ENCODE peak calls at places on chromosomes 12 and 14, in six cellular contexts. J is stimulated activated CD8-positive, alpha-beta memory T cell treated with anti-CD3 and anti-CD28 coated beads, Interleukin-12 subunit alpha, Interleukin-12 subunit beta, amount 100 ng/mL, for 4 hours; B is dermis blood vessel endothelial cell; X is NCI-H460; E is upper lobe of right lung; W is H54. F is an unnamed sample.

GRCh38 chr12:132161796-132162507 is 17.7 kb downstream of the NOC4L start:
- DNase-seq in W (no peak), E (peak), X (no peak), B (no peak), J (no peak), F (no peak)

GRCh38 chr14:21723431-21724045 is 49.9 kb upstream of the OR4E1 start:
- DNase-seq in X (peak), B (peak), J (no peak), E (no peak), W (peak), F (no peak)

GRCh38 chr12:92570056-92570753 is 132.6 kb upstream of the PLEKHG7 start:
- DNase-seq in E (no peak), J (no peak), B (peak), W (peak), X (peak), F (peak)

GRCh38 chr14:103444837-103445524 is 59.8 kb downstream of the MARK3 start:
- DNase-seq in J (no peak), W (no peak), E (no peak), B (peak), X (no peak), F (no peak)

GRCh38 chr14:42222924-42223471 is 616.3 kb downstream of the LRFN5 start:
- DNase-seq in W (no peak), J (no peak), X (no peak), E (no peak), B (no peak), F (peak)

GRCh38 chr12:90499793-90500192 is 455.2 kb downstream of the CCER1 start:
- DNase-seq in E (no peak), J (no peak), X (no peak), B (no peak), W (no peak), F (no peak)

GRCh38 chr12:27555928-27556778 is 32.1 kb downstream of the PPFIBP1 start:
- DNase-seq in W (no peak), B (peak), X (no peak), J (no peak), E (no peak), F (no peak)

GRCh38 chr12:70007687-70008086 is 182.7 kb downstream of the MYRFL start:
- DNase-seq in E (no peak), B (no peak), W (no peak), J (no peak), X (no peak), F (no peak)

GRCh38 chr12:32834122-32834521 is 62.5 kb downstream of the PKP2 start:
- DNase-seq in W (no peak), J (no peak), B (no peak), X (no peak), E (no peak), F (no peak)

GRCh38 chr14:68211886-68212285 is 392.3 kb downstream of the RAD51B start:
- DNase-seq in J (no peak), E (no peak), W (no peak), X (no peak), B (no peak), F (no peak)

GRCh38 chr12:6915023-6915788 is 826 bp downstream of the ENO2 start:
- DNase-seq in E (no peak), X (no peak), B (no peak), W (no peak), J (no peak), F (no peak)

GRCh38 chr14:61140872-61141271 is 140.3 kb downstream of the TMEM30B start:
- DNase-seq in E (no peak), X (no peak), W (no peak), B (no peak), J (no peak), F (no peak)

GRCh38 chr14:74932401-74932901 is 9.4 kb upstream of the RPS6KL1 start:
- DNase-seq in E (no peak), X (no peak), B (peak), J (no peak), W (no peak), F (no peak)

GRCh38 chr12:118781692-118782091 is 199.6 kb upstream of the SRRM4 start:
- DNase-seq in B (no peak), W (no peak), J (no peak), X (no peak), E (no peak), F (no peak)

GRCh38 chr14:77041837-77042557 is 13.5 kb upstream of the IRF2BPL start:
- DNase-seq in J (no peak), W (no peak), X (no peak), E (no peak), B (peak), F (no peak)

GRCh38 chr14:23562822-23563472 is 4.6 kb downstream of the AP1G2 start:
- DNase-seq in B (peak), J (no peak), X (no peak), W (no peak), E (no peak), F (no peak)

GRCh38 chr12:132393245-132393795 is 63.9 kb upstream of the GALNT9 start:
- DNase-seq in J (no peak), B (no peak), X (peak), W (peak), E (peak), F (no peak)

GRCh38 chr14:73452341-73453191 is 5.8 kb downstream of the NUMB start:
- DNase-seq in E (no peak), B (peak), J (no peak), X (no peak), W (peak), F (no peak)

GRCh38 chr14:69606816-69607215 is 4.6 kb upstream of the SUSD6 start:
- DNase-seq in J (no peak), E (no peak), W (no peak), B (no peak), X (no peak), F (no peak)

GRCh38 chr14:70213721-70214282 is 25.1 kb upstream of the SLC8A3 start:
- DNase-seq in J (no peak), B (no peak), X (no peak), W (no peak), E (no peak), F (no peak)

GRCh38 chr12:85626031-85626781 is 210.0 kb downstream of the RASSF9 start:
- DNase-seq in X (peak), J (no peak), W (peak), B (peak), E (no peak), F (no peak)

GRCh38 chr12:67649165-67650126 is 901 bp downstream of the DYRK2 start:
- DNase-seq in J (peak), X (no peak), W (peak), B (peak), E (peak), F (no peak)

GRCh38 chr12:9331218-9331626 is 123.0 kb upstream of the PZP start:
- DNase-seq in E (peak), J (peak), B (peak), X (peak), W (peak), F (peak)

GRCh38 chr14:64632056-64632455 is 72.2 kb upstream of the PLEKHG3 start:
- DNase-seq in J (no peak), E (no peak), W (no peak), X (no peak), B (no peak), F (no peak)

GRCh38 chr12:75690556-75690955 is 179.1 kb upstream of the KRR1 start:
- DNase-seq in J (no peak), E (no peak), B (no peak), X (peak), W (peak), F (no peak)

GRCh38 chr14:29627141-29627540 is 300.5 kb downstream of the PRKD1 start:
- DNase-seq in E (no peak), B (no peak), X (peak), J (no peak), W (no peak), F (no peak)

GRCh38 chr14:93317836-93318807 is 14.7 kb downstream of the BTBD7 start:
- DNase-seq in X (peak), B (peak), E (no peak), J (no peak), W (peak), F (no peak)

GRCh38 chr12:56300644-56301464 is 724 bp upstream of the CS start:
- DNase-seq in J (no peak), E (no peak), B (no peak), X (no peak), W (no peak), F (no peak)

GRCh38 chr12:104280703-104281458 is 22.7 kb upstream of the EID3 start:
- DNase-seq in J (no peak), E (no peak), X (no peak), B (peak), W (peak), F (no peak)

GRCh38 chr12:46470039-46470627 is 97.6 kb upstream of the SLC38A2 start:
- DNase-seq in B (no peak), E (no peak), X (no peak), W (no peak), J (peak), F (no peak)

F was measured in GM12864.